ENCODE peak calls at places on chromosomes 3 and 15, in seven cellular contexts. R, Y, F, W, G, L and U are unnamed samples.

GRCh38 chr3:107846282-107846852 is 244.5 kb downstream of the CD47 start:
- DNase-seq in G (peak; percentile 57), W (peak; percentile 64), R (no peak), F (peak; percentile 25), L (peak; percentile 47), Y (no peak), U (peak; percentile 27)

GRCh38 chr3:123310741-123311140 is 109.0 kb downstream of the SEC22A start:
- DNase-seq in R (no peak), G (no peak), L (no peak), W (no peak), F (no peak), Y (no peak), U (no peak)

GRCh38 chr15:49155834-49156627 is 632 bp upstream of the COPS2 start:
- DNase-seq in F (no peak), L (peak; percentile 10), G (no peak), Y (no peak), W (no peak), R (peak; percentile 33), U (no peak)

GRCh38 chr3:128252083-128252482 is 98.8 kb downstream of the EEFSEC start:
- DNase-seq in R (no peak), F (no peak), W (no peak), L (peak; percentile 44), G (no peak), Y (no peak), U (no peak)

GRCh38 chr15:70342554-70343548 is 245.1 kb upstream of the TLE3 start:
- DNase-seq in R (no peak), W (no peak), G (no peak), Y (no peak), L (no peak), F (no peak), U (no peak)

GRCh38 chr3:81161851-81162250 is 599.6 kb downstream of the GBE1 start:
- DNase-seq in R (no peak), W (no peak), Y (no peak), G (no peak), L (no peak), F (no peak), U (no peak)

GRCh38 chr3:141960731-141961130 is 84.3 kb downstream of the ATP1B3 start:
- DNase-seq in F (no peak), R (no peak), G (no peak), W (no peak), L (no peak), Y (no peak), U (no peak)

GRCh38 chr15:52256930-52257733 is 38.5 kb downstream of the MYO5C start:
- DNase-seq in F (no peak), L (no peak), W (no peak), G (no peak), R (no peak), Y (no peak), U (no peak)

GRCh38 chr3:53123510-53123909 is 6.7 kb downstream of the RFT1 start:
- DNase-seq in G (no peak), F (no peak), L (no peak), W (no peak), R (no peak), Y (no peak), U (no peak)

GRCh38 chr3:140617135-140617534 is 60.7 kb upstream of the TRIM42 start:
- DNase-seq in F (no peak), R (no peak), L (no peak), Y (no peak), W (no peak), G (no peak), U (no peak)

GRCh38 chr3:37892917-37893595 is 31.4 kb downstream of the CTDSPL start:
- DNase-seq in W (no peak), G (no peak), Y (no peak), F (no peak), R (peak; percentile 8), L (peak; percentile 85), U (peak; percentile 38)

GRCh38 chr3:171407746-171408145 is 52.5 kb downstream of the TNIK start:
- DNase-seq in G (no peak), W (no peak), L (no peak), R (no peak), Y (no peak), F (peak; percentile 15), U (no peak)

GRCh38 chr3:64988188-64988587 is 300.4 kb upstream of the ADAMTS9 start:
- DNase-seq in W (no peak), L (no peak), G (no peak), F (no peak), R (no peak), Y (no peak), U (no peak)

GRCh38 chr3:129046037-129046731 is 14.4 kb upstream of the GP9 start:
- DNase-seq in W (no peak), Y (no peak), R (no peak), G (no peak), F (no peak), L (no peak), U (no peak)

GRCh38 chr3:120780977-120781376 is 38.4 kb downstream of the GTF2E1 start:
- DNase-seq in F (no peak), Y (peak; percentile 62), L (no peak), R (no peak), W (peak; percentile 36), G (no peak), U (no peak)

GRCh38 chr3:119311191-119311925 is 17.2 kb downstream of the ARHGAP31 start:
- DNase-seq in G (no peak), Y (no peak), R (no peak), F (no peak), W (no peak), L (no peak), U (no peak)

GRCh38 chr15:36831915-36832310 is 252.5 kb downstream of the CDIN1 start:
- DNase-seq in W (no peak), Y (no peak), F (no peak), G (no peak), R (no peak), L (no peak), U (no peak)

GRCh38 chr15:83287541-83288027 is 3.1 kb upstream of the BNC1 start:
- DNase-seq in L (no peak), W (no peak), Y (no peak), G (no peak), F (no peak), R (no peak), U (no peak)

GRCh38 chr3:135622215-135622614 is 343.3 kb upstream of the PPP2R3A start:
- DNase-seq in R (no peak), F (no peak), Y (no peak), W (no peak), G (no peak), L (no peak), U (no peak)

GRCh38 chr3:18369561-18370185 is 55.5 kb downstream of the SATB1 start:
- DNase-seq in G (no peak), R (peak; percentile 67), L (no peak), F (no peak), W (no peak), Y (no peak), U (no peak)

GRCh38 chr15:90095521-90095959 is 6.7 kb downstream of the IDH2 start:
- DNase-seq in Y (no peak), R (no peak), G (no peak), L (peak; percentile 70), W (no peak), F (no peak), U (peak; percentile 89)

GRCh38 chr15:69104050-69104750 is 56.2 kb upstream of the GLCE start:
- DNase-seq in L (peak; percentile 20), Y (peak; percentile 73), W (no peak), F (no peak), G (no peak), R (no peak), U (no peak)
- TF ChIP-seq JUND in L (no peak), Y (no peak), W (no peak), F (no peak), G (no peak), R (no peak), U (no peak)

GRCh38 chr3:175430975-175431374 is 571.8 kb downstream of the NAALADL2 start:
- DNase-seq in G (no peak), F (no peak), Y (no peak), R (no peak), L (no peak), W (no peak), U (no peak)

GRCh38 chr3:175431396-175431795 is 572.3 kb downstream of the NAALADL2 start:
- DNase-seq in R (no peak), L (no peak), Y (no peak), W (no peak), G (no peak), F (no peak), U (no peak)

GRCh38 chr3:175421897-175422296 is 562.8 kb downstream of the NAALADL2 start:
- DNase-seq in F (no peak), R (no peak), Y (no peak), G (no peak), W (no peak), L (no peak), U (no peak)

GRCh38 chr3:175422744-175423143 is 563.6 kb downstream of the NAALADL2 start:
- DNase-seq in W (no peak), L (no peak), R (no peak), G (no peak), F (no peak), Y (no peak), U (no peak)

DNA sequence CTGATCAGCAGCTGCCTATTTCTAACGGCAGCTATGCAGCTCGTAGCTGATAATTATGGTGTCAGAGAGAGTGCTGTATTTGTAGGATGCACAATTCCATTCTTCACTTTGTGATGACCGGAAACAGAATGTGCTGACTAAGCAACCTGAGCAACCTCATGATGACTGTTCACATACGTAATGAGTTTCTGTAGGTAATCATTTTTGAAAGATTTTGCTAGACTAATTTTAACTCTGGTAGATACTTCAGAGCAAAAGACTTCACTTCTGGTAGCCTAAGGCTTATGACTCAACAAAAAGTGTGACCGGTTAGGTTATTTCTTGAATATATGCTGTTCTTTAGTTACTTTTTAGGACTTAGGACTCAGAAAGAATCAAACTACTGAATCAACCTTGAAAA is 567.7 kb downstream of the NAALADL2 start:
- DNase-seq in Y (no peak), W (no peak), G (no peak), R (no peak), L (no peak), F (no peak), U (no peak)
- TF ChIP-seq JUND in Y (no peak), W (no peak), G (no peak), R (no peak), L (no peak), F (no peak), U (no peak)

DNA sequence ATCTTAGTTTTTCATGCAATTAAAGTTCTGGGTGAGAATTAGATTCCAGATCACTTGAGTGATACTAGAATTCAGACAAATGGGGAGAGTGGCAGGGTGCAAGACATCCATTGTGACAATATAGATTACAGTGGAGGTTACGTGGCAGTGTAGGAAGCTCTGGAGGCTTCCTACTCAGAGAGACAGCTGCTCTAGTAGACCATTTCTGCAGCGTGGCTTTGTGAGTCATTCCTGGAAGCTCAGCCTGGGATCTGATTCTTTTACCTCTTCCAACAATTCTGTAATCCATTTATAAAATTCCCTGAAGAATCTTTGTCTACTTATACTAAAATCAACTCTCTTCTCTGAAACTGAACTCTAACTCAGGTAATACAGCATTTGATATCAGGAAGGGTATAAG is 90.4 kb upstream of the ASB14 start:
- DNase-seq in R (no peak), G (no peak), W (no peak), L (no peak), F (no peak), Y (no peak), U (no peak)
- TF ChIP-seq JUND in R (no peak), G (no peak), W (no peak), L (no peak), F (no peak), Y (no peak), U (no peak)

DNA sequence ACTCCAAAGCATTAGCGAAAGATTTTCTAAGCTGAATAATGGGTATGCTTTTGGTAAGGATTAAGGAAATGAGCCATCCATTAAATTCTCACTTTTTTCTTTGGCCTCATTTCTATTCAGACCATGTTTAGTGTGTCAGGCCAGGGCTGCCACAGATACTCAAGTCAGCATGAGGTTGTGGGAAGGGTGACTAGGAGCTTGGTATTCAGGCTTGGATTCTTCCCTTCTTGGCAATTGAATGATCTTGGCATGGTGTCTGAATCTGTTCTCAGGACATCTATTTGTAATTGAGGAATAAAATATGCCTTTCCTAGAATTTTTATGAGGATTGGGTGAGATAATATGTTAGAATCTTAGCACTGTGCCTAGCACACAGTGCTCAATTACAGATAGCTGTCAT is 11.2 kb downstream of the CCNB2 start:
- DNase-seq in W (no peak), L (no peak), F (no peak), Y (no peak), R (no peak), G (no peak), U (no peak)
- TF ChIP-seq JUND in W (no peak), L (no peak), F (no peak), Y (no peak), R (no peak), G (no peak), U (no peak)